ENCODE peak calls at places on chromosomes 13 and 19, in nine cellular contexts. G is dorsolateral prefrontal cortex, W is heart left ventricle, D is PC-3, T is keratinocyte, S is lung, Z is tibial artery, X is BE2C, C is cardiac muscle cell. H is an unnamed sample.
A peak's percentile ranks its signal among the peaks of the same experiment; 100 is the strongest.

GRCh38 chr19:5080030-5080644 is 111.2 kb downstream of the KDM4B start:
- DNase-seq in G (no peak), W (no peak), D (no peak), T (no peak), S (no peak), Z (no peak), X (peak; percentile 92), C (no peak), H (no peak)

GRCh38 chr13:93309886-93310520 is 83.4 kb downstream of the GPC6 start:
- DNase-seq in G (no peak), W (no peak), D (peak; percentile 23), T (no peak), S (no peak), Z (no peak), X (no peak), C (peak; percentile 27), H (no peak)

GRCh38 chr19:20858861-20859260 is 64.2 kb upstream of the ZNF85 start:
- DNase-seq in G (no peak), W (no peak), D (no peak), T (no peak), S (no peak), Z (no peak), X (no peak), C (no peak), H (no peak)

GRCh38 chr13:30234763-30235162 is 72.6 kb downstream of the KATNAL1 start:
- DNase-seq in G (no peak), W (no peak), D (no peak), T (no peak), S (no peak), Z (no peak), X (no peak), C (no peak), H (no peak)

GRCh38 chr19:34145741-34146202 is 26.5 kb upstream of the LSM14A start:
- DNase-seq in G (peak; percentile 57), W (no peak), D (peak; percentile 64), T (no peak), S (peak; percentile 49), Z (peak; percentile 33), X (peak; percentile 60), C (peak; percentile 75), H (peak; percentile 38)

GRCh38 chr19:47511681-47512080 is 3.2 kb downstream of the NAPA start:
- DNase-seq in G (no peak), W (no peak), D (no peak), T (no peak), S (no peak), Z (no peak), X (no peak), C (no peak), H (no peak)

GRCh38 chr13:27034678-27035111 is 136.9 kb downstream of the USP12 start:
- DNase-seq in G (peak; percentile 62), W (no peak), D (no peak), T (no peak), S (no peak), Z (no peak), X (no peak), C (peak; percentile 25), H (no peak)

GRCh38 chr13:108609353-108609752 is 20.1 kb upstream of the MYO16 start:
- DNase-seq in G (no peak), W (no peak), D (peak; percentile 57), T (no peak), S (no peak), Z (no peak), X (no peak), C (peak; percentile 21), H (no peak)

GRCh38 chr13:66195238-66195637 is 1034.9 kb downstream of the PCDH9 start:
- DNase-seq in G (no peak), W (no peak), D (no peak), T (no peak), S (no peak), Z (no peak), X (no peak), C (no peak), H (no peak)

DNA sequence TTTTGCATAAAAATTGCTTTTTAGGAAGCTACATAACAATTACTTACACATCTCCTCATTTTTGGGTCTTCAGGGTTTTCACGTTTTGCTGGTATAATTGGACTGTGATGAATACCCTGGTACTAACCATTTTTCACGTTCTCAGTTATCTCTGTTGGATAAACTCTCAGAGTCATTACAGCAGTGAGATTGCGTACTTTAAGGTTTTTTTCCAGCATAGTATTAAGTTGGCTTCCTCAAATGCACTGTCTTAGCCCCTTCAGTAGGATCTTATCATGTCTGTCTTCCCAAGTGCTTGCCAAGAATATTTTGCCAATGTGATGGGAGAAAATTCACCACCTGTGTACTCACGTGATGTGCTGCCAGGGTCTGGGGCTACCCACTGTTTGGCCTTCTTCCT is 342.5 kb downstream of the TEX29 start:
- DNase-seq in G (peak; percentile 5), W (no peak), D (no peak), T (no peak), S (no peak), Z (no peak), X (no peak), C (no peak), H (no peak)
- H3K27me3 ChIP-seq in G (no peaks in the 10 kb centered on the region), W (no peaks in the 10 kb centered on the region), D (peaks cover 50% of the 10 kb centered on the region), T (no peaks in the 10 kb centered on the region), S (no peaks in the 10 kb centered on the region), Z (no peaks in the 10 kb centered on the region), X (peaks cover 8% of the 10 kb centered on the region), C (peaks cover 6% of the 10 kb centered on the region), H (no peaks in the 10 kb centered on the region)

GRCh38 chr13:46893820-46894533 is 2.9 kb downstream of the HTR2A start:
- DNase-seq in G (peak; percentile 65), W (peak; percentile 50), D (peak; percentile 56), T (no peak), S (peak; percentile 71), Z (peak; percentile 58), X (peak; percentile 76), C (peak; percentile 79), H (peak; percentile 66)

GRCh38 chr13:46894534-46894906 is 2.3 kb downstream of the HTR2A start:
- DNase-seq in G (no peak), W (no peak), D (peak; percentile 37), T (no peak), S (no peak), Z (no peak), X (no peak), C (no peak), H (no peak)

GRCh38 chr13:46896346-46897138 is at the start of gene HTR2A:
- DNase-seq in G (peak; percentile 68), W (peak; percentile 30), D (peak; percentile 18), T (no peak), S (no peak), Z (peak; percentile 57), X (no peak), C (peak; percentile 7), H (no peak)

DNA sequence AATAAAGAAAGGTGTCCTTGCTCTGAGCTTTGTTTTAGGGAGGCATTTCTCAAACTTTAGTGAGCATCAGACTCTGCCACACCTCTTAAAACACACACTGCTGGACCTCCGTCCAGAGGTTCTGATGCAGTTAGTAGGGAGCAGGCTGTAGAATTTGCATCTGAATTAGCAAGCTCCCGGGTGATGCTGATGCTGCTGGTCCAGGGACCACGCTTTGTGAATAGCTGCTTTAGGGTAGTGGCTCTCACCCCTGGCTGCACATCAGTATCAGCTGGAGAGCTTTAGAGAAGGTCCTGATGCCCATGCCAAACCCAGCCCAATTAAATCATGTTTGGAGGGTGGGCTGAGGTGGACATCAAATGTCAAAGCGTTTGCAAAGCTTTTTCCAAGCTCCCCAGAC is 3.6 kb downstream of the HTR2A start:
- DNase-seq in G (no peak), W (no peak), D (no peak), T (no peak), S (no peak), Z (no peak), X (no peak), C (no peak), H (no peak)
- H3K27me3 ChIP-seq in G (no peaks in the 10 kb centered on the region), W (no peaks in the 10 kb centered on the region), D (no peaks in the 10 kb centered on the region), T (peaks cover 45% of the 10 kb centered on the region), S (no peaks in the 10 kb centered on the region), Z (no peaks in the 10 kb centered on the region), X (peaks cover 17% of the 10 kb centered on the region), C (peaks cover 27% of the 10 kb centered on the region), H (peaks cover 27% of the 10 kb centered on the region)

DNA sequence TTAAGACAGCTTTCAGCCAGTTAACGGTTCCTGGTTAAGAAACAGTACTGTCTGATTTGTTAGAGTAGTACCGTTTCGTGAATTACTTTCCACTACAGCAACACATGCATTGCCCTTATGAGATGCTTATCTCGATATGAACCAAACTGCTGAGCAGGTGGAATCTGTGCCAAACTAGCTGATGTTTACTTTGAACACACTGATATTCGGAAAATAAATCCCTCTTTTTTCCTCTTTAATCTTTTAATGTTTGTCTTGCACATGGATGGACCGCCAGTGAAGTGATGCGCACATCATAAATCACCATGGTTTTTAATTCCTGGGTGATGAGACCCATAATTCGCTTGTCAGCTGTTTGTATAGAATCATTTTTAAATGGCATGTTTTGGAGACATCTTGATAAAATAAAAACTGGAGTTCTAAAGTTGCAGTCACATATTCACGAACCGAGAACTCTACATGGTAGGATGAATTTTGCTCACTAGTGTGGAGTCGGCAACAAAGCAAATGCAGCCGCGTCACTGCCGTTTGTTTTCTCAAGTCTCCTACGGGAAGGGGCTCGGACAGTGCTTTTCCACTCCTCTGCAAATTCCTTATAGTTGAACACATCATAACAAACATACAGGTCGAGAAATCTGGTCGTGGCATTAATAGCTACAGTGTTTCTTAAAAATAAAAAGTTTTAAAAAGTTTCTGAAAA is 1.1 kb downstream of the GJA3 start:
- DNase-seq in G (no peak), W (no peak), D (peak; percentile 33), T (no peak), S (no peak), Z (no peak), X (no peak), C (peak; percentile 65), H (no peak)
- H3K27me3 ChIP-seq in G (peaks cover 84% of the 10 kb centered on the region), W (peaks cover 17% of the 10 kb centered on the region), D (peaks cover 7% of the 10 kb centered on the region), T (peaks cover 45% of the 10 kb centered on the region), S (no peaks in the 10 kb centered on the region), Z (no peaks in the 10 kb centered on the region), X (peaks cover 88% of the 10 kb centered on the region), C (peaks cover 3% of the 10 kb centered on the region), H (peaks cover 88% of the 10 kb centered on the region)

GRCh38 chr19:28563964-28564914 is 648.7 kb downstream of the UQCRFS1 start:
- DNase-seq in G (no peak), W (no peak), D (no peak), T (no peak), S (no peak), Z (no peak), X (no peak), C (no peak), H (no peak)
- H3K27me3 ChIP-seq in G (no peaks in the 10 kb centered on the region), W (no peaks in the 10 kb centered on the region), D (no peaks in the 10 kb centered on the region), T (no peaks in the 10 kb centered on the region), S (no peaks in the 10 kb centered on the region), Z (no peaks in the 10 kb centered on the region), X (no peaks in the 10 kb centered on the region), C (no peaks in the 10 kb centered on the region), H (no peaks in the 10 kb centered on the region)

GRCh38 chr19:50911206-50912101 is at the start of gene KLK4:
- DNase-seq in G (no peak), W (no peak), D (no peak), T (no peak), S (no peak), Z (no peak), X (no peak), C (no peak), H (no peak)
- H3K27me3 ChIP-seq in G (peaks cover 82% of the 10 kb centered on the region), W (peaks cover 36% of the 10 kb centered on the region), D (peaks cover 76% of the 10 kb centered on the region), T (peaks cover 72% of the 10 kb centered on the region), S (peaks cover 20% of the 10 kb centered on the region), Z (no peaks in the 10 kb centered on the region), X (peaks cover 20% of the 10 kb centered on the region), C (peaks cover 78% of the 10 kb centered on the region), H (peaks cover 86% of the 10 kb centered on the region)